ENCODE peak calls at places on chromosome 17, in four cellular contexts. T is CD8-positive, alpha-beta T cell; I is endodermal cell; G is WERI-Rb-1. O is an unnamed sample.

GRCh38 chr17:80153004-80153403 is 6.1 kb upstream of the EIF4A3 start:
- DNase-seq in T (no peak), I (no peak), G (no peak), O (no peak)

GRCh38 chr17:74599531-74599939 is 7.5 kb upstream of the CD300LD start:
- DNase-seq in T (no peak), I (no peak), G (no peak), O (peak; percentile 31)

GRCh38 chr17:27469256-27469655 is 13.0 kb downstream of the KSR1 start:
- DNase-seq in T (no peak), I (no peak), G (no peak), O (no peak)

GRCh38 chr17:29138184-29138955 is 41.8 kb downstream of the MYO18A start:
- DNase-seq in T (peak; percentile 65), I (peak; percentile 44), G (no peak), O (no peak)

GRCh38 chr17:62994931-62995330 is 28.9 kb downstream of the TANC2 start:
- DNase-seq in T (no peak), I (no peak), G (no peak), O (no peak)

GRCh38 chr17:40113110-40113960 is 8.4 kb upstream of the MSL1 start:
- DNase-seq in T (peak; percentile 93), I (peak; percentile 99), G (peak; percentile 98), O (peak; percentile 92)

GRCh38 chr17:75509528-75510258 is 5.6 kb downstream of the CASKIN2 start:
- DNase-seq in T (no peak), I (no peak), G (no peak), O (no peak)

GRCh38 chr17:9911089-9911488 is 6.0 kb upstream of the RCVRN start:
- DNase-seq in T (no peak), I (no peak), G (no peak), O (no peak)

GRCh38 chr17:7445011-7445927 is at the start of gene CHRNB1:
- DNase-seq in T (peak; percentile 62), I (peak; percentile 98), G (no peak), O (peak; percentile 35)

GRCh38 chr17:7437369-7437863 is 1.9 kb upstream of the FGF11 start:
- DNase-seq in T (no peak), I (peak; percentile 73), G (no peak), O (no peak)

GRCh38 chr17:82003411-82004381 is 19.0 kb downstream of the CENPX start:
- DNase-seq in T (no peak), I (peak; percentile 80), G (no peak), O (peak; percentile 72)

GRCh38 chr17:61196302-61196704 is 203.3 kb upstream of the TBX2 start:
- DNase-seq in T (no peak), I (no peak), G (no peak), O (peak; percentile 8)

GRCh38 chr17:46727572-46728348 is 90.7 kb downstream of the WNT3 start:
- DNase-seq in T (no peak), I (no peak), G (no peak), O (no peak)

GRCh38 chr17:4364622-4365041 is 1.8 kb downstream of the UBE2G1 start:
- DNase-seq in T (no peak), I (no peak), G (no peak), O (no peak)

GRCh38 chr17:75773808-75774470 is 8.9 kb upstream of the GALK1 start:
- DNase-seq in T (no peak), I (peak; percentile 92), G (peak; percentile 60), O (no peak)

GRCh38 chr17:4998666-4999428 is 1.1 kb downstream of the KIF1C start:
- DNase-seq in T (no peak), I (peak; percentile 71), G (no peak), O (no peak)

GRCh38 chr17:56176101-56176500 is 22.8 kb downstream of the ANKFN1 start:
- DNase-seq in T (no peak), I (no peak), G (no peak), O (no peak)

GRCh38 chr17:49715221-49715620 is 7.5 kb upstream of the SLC35B1 start:
- DNase-seq in T (peak; percentile 56), I (no peak), G (no peak), O (no peak)

GRCh38 chr17:4318186-4318585 is 48.3 kb downstream of the UBE2G1 start:
- DNase-seq in T (no peak), I (no peak), G (no peak), O (no peak)

GRCh38 chr17:48603959-48604769 is 622 bp downstream of the HOXB6 start:
- DNase-seq in T (no peak), I (peak; percentile 82), G (no peak), O (no peak)

GRCh38 chr17:60142872-60143499 is 6.8 kb upstream of the CA4 start:
- DNase-seq in T (peak; percentile 76), I (peak; percentile 99), G (peak; percentile 95), O (peak; percentile 93)

GRCh38 chr17:56144205-56144604 is 9.1 kb upstream of the ANKFN1 start:
- DNase-seq in T (no peak), I (no peak), G (no peak), O (no peak)

GRCh38 chr17:28904800-28905199 is 1.9 kb upstream of the DHRS13 start:
- DNase-seq in T (no peak), I (peak; percentile 42), G (no peak), O (no peak)

GRCh38 chr17:63364387-63364786 is 81.7 kb downstream of the CYB561 start:
- DNase-seq in T (no peak), I (no peak), G (no peak), O (no peak)

GRCh38 chr17:17077101-17077500 is 34.8 kb downstream of the MPRIP start:
- DNase-seq in T (no peak), I (no peak), G (no peak), O (no peak)

GRCh38 chr17:40058151-40058784 is 4.1 kb upstream of the MED24 start:
- DNase-seq in T (no peak), I (peak; percentile 46), G (no peak), O (no peak)

GRCh38 chr17:80219777-80220708 is at the start of the genes SGSH and SLC26A11:
- DNase-seq in T (peak; percentile 72), I (peak; percentile 98), G (peak; percentile 94), O (peak; percentile 95)

GRCh38 chr17:78290671-78291070 is 59.2 kb downstream of the TMEM235 start:
- DNase-seq in T (no peak), I (no peak), G (no peak), O (no peak)
- H3K4me3 ChIP-seq in T (no peak overlapping the region), I (no peak overlapping the region), G (no peak overlapping the region), O (no peak overlapping the region)

DNA sequence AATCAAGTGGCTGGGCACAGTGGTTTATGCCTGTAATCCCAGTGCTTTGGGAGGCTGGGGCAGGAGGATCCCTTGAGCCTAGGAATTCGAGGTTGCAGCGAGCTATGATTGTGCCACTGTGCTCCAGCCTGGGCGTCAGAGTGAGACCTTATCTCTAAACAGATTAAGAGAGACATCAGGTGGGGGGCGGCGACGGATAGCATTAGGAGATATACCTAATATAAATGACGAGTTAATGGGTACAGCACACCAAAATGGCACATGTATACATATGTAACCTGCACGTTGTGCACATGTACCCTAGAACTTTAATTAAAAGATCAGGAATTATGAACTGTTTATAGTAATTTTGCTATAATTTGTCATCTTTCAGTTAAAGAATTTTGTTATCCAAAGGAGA is 10.3 kb downstream of the RAD51C start:
- DNase-seq in T (no peak), I (no peak), G (no peak), O (no peak)
- TF ChIP-seq CTCF in T (no peak), I (no peak), G (no peak), O (no peak)

GRCh38 chr17:20852541-20853370 is 190.1 kb downstream of the USP22 start:
- DNase-seq in T (no peak), I (peak; percentile 93), G (peak; percentile 74), O (no peak)
- H3K4me3 ChIP-seq in T (peak overlapping the region; percentile 37), I (no peak overlapping the region), G (peak overlapping the region; percentile 61), O (no peak overlapping the region)

GRCh38 chr17:1649116-1649843 is 386 bp downstream of the RILP start:
- DNase-seq in T (no peak), I (no peak), G (peak; percentile 76), O (peak; percentile 71)
- TF ChIP-seq CTCF in T (no peak), I (no peak), G (peak; percentile 24), O (no peak)

GRCh38 chr17:57649731-57650484 is 95.2 kb downstream of the CCDC182 start:
- DNase-seq in T (no peak), I (peak; percentile 89), G (no peak), O (no peak)
- H3K4me3 ChIP-seq in T (no peak overlapping the region), I (no peak overlapping the region), G (no peak overlapping the region), O (no peak overlapping the region)

GRCh38 chr17:45342306-45342705 is 25.5 kb upstream of the MAP3K14 start:
- DNase-seq in T (no peak), I (no peak), G (no peak), O (no peak)
- TF ChIP-seq CTCF in T (no peak), I (peak; percentile 22), G (no peak), O (no peak)

GRCh38 chr17:42669705-42670198 is 7.0 kb downstream of the PLEKHH3 start:
- DNase-seq in T (no peak), I (peak; percentile 85), G (no peak), O (no peak)
- H3K4me3 ChIP-seq in T (no peak overlapping the region), I (no peak overlapping the region), G (no peak overlapping the region), O (no peak overlapping the region)

DNA sequence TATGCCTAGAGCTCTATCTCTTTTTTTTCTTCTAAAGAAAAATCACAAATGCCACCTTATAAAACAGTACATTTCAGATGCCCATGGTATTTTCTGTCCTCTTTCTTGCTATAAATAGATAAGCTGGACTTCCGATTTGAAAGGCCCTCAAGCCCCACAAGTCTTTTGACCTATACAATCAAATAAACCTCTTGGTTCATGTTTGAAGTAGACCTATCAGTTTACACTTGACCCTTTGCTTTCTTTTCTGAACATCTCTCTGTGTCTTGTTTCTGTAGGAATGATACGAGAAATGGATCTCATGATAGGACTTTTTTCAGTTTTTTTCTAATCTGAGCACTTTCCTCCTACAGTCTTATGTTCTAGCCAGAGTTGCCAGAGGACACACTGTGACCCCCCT is 327.2 kb downstream of the SOX9 start:
- DNase-seq in T (no peak), I (no peak), G (no peak), O (no peak)
- TF ChIP-seq CTCF in T (no peak), I (no peak), G (no peak), O (no peak)

GRCh38 chr17:77323413-77324171 is 182.8 kb downstream of the SEC14L1 start:
- DNase-seq in T (no peak), I (peak; percentile 64), G (peak; percentile 11), O (peak; percentile 66)
- H3K4me3 ChIP-seq in T (no peak overlapping the region), I (no peak overlapping the region), G (no peak overlapping the region), O (peak overlapping the region; percentile 35)

O was measured in BE2C.